ENCODE peak calls at places on chromosome 7, in ten cellular contexts. One of them, this sample, is unnamed.

GRCh38 chr7:23369100-23369499 is 70.0 kb downstream of the MALSU1 start:
- DNase-seq in AG04450: no peak
- DNase-seq in CD4-positive, alpha-beta T cell: no peak
- DNase-seq in RWPE1: no peak
- DNase-seq in lower lobe of right lung: no peak
- DNase-seq in ovary: no peak
- DNase-seq in GM23338: no peak
- DNase-seq in left ventricle myocardium inferior: no peak
- DNase-seq in OCI-LY7: peak; percentile 46
- DNase-seq in neuronal stem cell: no peak
- DNase-seq in this sample: no peak

GRCh38 chr7:154863766-154864530 is 139.0 kb downstream of the PAXIP1 start:
- DNase-seq in AG04450: no peak
- DNase-seq in CD4-positive, alpha-beta T cell: no peak
- DNase-seq in RWPE1: no peak
- DNase-seq in lower lobe of right lung: no peak
- DNase-seq in ovary: no peak
- DNase-seq in GM23338: no peak
- DNase-seq in left ventricle myocardium inferior: no peak
- DNase-seq in OCI-LY7: no peak
- DNase-seq in neuronal stem cell: no peak
- DNase-seq in this sample: no peak

GRCh38 chr7:21169667-21170605 is 257.9 kb upstream of the SP4 start:
- DNase-seq in AG04450: no peak
- DNase-seq in CD4-positive, alpha-beta T cell: no peak
- DNase-seq in RWPE1: peak; percentile 72
- DNase-seq in lower lobe of right lung: no peak
- DNase-seq in ovary: no peak
- DNase-seq in GM23338: peak; percentile 95
- DNase-seq in left ventricle myocardium inferior: no peak
- DNase-seq in OCI-LY7: no peak
- DNase-seq in neuronal stem cell: peak; percentile 86
- DNase-seq in this sample: no peak

GRCh38 chr7:13908667-13909382 is 80.6 kb downstream of the ETV1 start:
- DNase-seq in AG04450: no peak
- DNase-seq in CD4-positive, alpha-beta T cell: no peak
- DNase-seq in RWPE1: no peak
- DNase-seq in lower lobe of right lung: no peak
- DNase-seq in ovary: no peak
- DNase-seq in GM23338: no peak
- DNase-seq in left ventricle myocardium inferior: no peak
- DNase-seq in OCI-LY7: no peak
- DNase-seq in neuronal stem cell: peak; percentile 20
- DNase-seq in this sample: no peak

GRCh38 chr7:54788664-54789063 is 29.7 kb upstream of the SEC61G start:
- DNase-seq in AG04450: peak; percentile 81
- DNase-seq in CD4-positive, alpha-beta T cell: no peak
- DNase-seq in RWPE1: peak; percentile 92
- DNase-seq in lower lobe of right lung: no peak
- DNase-seq in ovary: peak; percentile 38
- DNase-seq in GM23338: peak; percentile 81
- DNase-seq in left ventricle myocardium inferior: no peak
- DNase-seq in OCI-LY7: no peak
- DNase-seq in neuronal stem cell: peak; percentile 48
- DNase-seq in this sample: peak; percentile 1

GRCh38 chr7:33698692-33699128 is 206.6 kb upstream of the BMPER start:
- DNase-seq in AG04450: no peak
- DNase-seq in CD4-positive, alpha-beta T cell: no peak
- DNase-seq in RWPE1: no peak
- DNase-seq in lower lobe of right lung: no peak
- DNase-seq in ovary: no peak
- DNase-seq in GM23338: no peak
- DNase-seq in left ventricle myocardium inferior: no peak
- DNase-seq in OCI-LY7: no peak
- DNase-seq in neuronal stem cell: no peak
- DNase-seq in this sample: no peak

GRCh38 chr7:7772385-7772784 is 54.0 kb upstream of the RPA3 start:
- DNase-seq in AG04450: no peak
- DNase-seq in CD4-positive, alpha-beta T cell: no peak
- DNase-seq in RWPE1: peak; percentile 77
- DNase-seq in lower lobe of right lung: no peak
- DNase-seq in ovary: no peak
- DNase-seq in GM23338: no peak
- DNase-seq in left ventricle myocardium inferior: no peak
- DNase-seq in OCI-LY7: peak; percentile 50
- DNase-seq in neuronal stem cell: no peak
- DNase-seq in this sample: no peak

GRCh38 chr7:23247101-23247601 is 576 bp downstream of the GPNMB start:
- DNase-seq in AG04450: no peak
- DNase-seq in CD4-positive, alpha-beta T cell: no peak
- DNase-seq in RWPE1: no peak
- DNase-seq in lower lobe of right lung: no peak
- DNase-seq in ovary: no peak
- DNase-seq in GM23338: peak; percentile 28
- DNase-seq in left ventricle myocardium inferior: no peak
- DNase-seq in OCI-LY7: no peak
- DNase-seq in neuronal stem cell: no peak
- DNase-seq in this sample: no peak

GRCh38 chr7:20407585-20408466 is 77.1 kb downstream of the ITGB8 start:
- DNase-seq in AG04450: no peak
- DNase-seq in CD4-positive, alpha-beta T cell: no peak
- DNase-seq in RWPE1: peak; percentile 71
- DNase-seq in lower lobe of right lung: peak; percentile 69
- DNase-seq in ovary: peak; percentile 59
- DNase-seq in GM23338: no peak
- DNase-seq in left ventricle myocardium inferior: peak; percentile 80
- DNase-seq in OCI-LY7: no peak
- DNase-seq in neuronal stem cell: no peak
- DNase-seq in this sample: no peak

GRCh38 chr7:28207486-28208158 is 27.0 kb upstream of the JAZF1 start:
- DNase-seq in AG04450: no peak
- DNase-seq in CD4-positive, alpha-beta T cell: no peak
- DNase-seq in RWPE1: peak; percentile 56
- DNase-seq in lower lobe of right lung: no peak
- DNase-seq in ovary: no peak
- DNase-seq in GM23338: no peak
- DNase-seq in left ventricle myocardium inferior: no peak
- DNase-seq in OCI-LY7: peak; percentile 39
- DNase-seq in neuronal stem cell: no peak
- DNase-seq in this sample: no peak

GRCh38 chr7:28200598-28200997 is 20.0 kb upstream of the JAZF1 start:
- DNase-seq in AG04450: no peak
- DNase-seq in CD4-positive, alpha-beta T cell: no peak
- DNase-seq in RWPE1: no peak
- DNase-seq in lower lobe of right lung: no peak
- DNase-seq in ovary: no peak
- DNase-seq in GM23338: no peak
- DNase-seq in left ventricle myocardium inferior: no peak
- DNase-seq in OCI-LY7: peak; percentile 25
- DNase-seq in neuronal stem cell: no peak
- DNase-seq in this sample: no peak

GRCh38 chr7:28205505-28205904 is 24.9 kb upstream of the JAZF1 start:
- DNase-seq in AG04450: no peak
- DNase-seq in CD4-positive, alpha-beta T cell: no peak
- DNase-seq in RWPE1: no peak
- DNase-seq in lower lobe of right lung: no peak
- DNase-seq in ovary: no peak
- DNase-seq in GM23338: peak; percentile 54
- DNase-seq in left ventricle myocardium inferior: no peak
- DNase-seq in OCI-LY7: no peak
- DNase-seq in neuronal stem cell: no peak
- DNase-seq in this sample: no peak

GRCh38 chr7:28203498-28204240 is 23.1 kb upstream of the JAZF1 start:
- DNase-seq in AG04450: no peak
- DNase-seq in CD4-positive, alpha-beta T cell: no peak
- DNase-seq in RWPE1: no peak
- DNase-seq in lower lobe of right lung: no peak
- DNase-seq in ovary: no peak
- DNase-seq in GM23338: no peak
- DNase-seq in left ventricle myocardium inferior: no peak
- DNase-seq in OCI-LY7: no peak
- DNase-seq in neuronal stem cell: no peak
- DNase-seq in this sample: no peak

GRCh38 chr7:28202222-28202621 is 21.6 kb upstream of the JAZF1 start:
- DNase-seq in AG04450: no peak
- DNase-seq in CD4-positive, alpha-beta T cell: no peak
- DNase-seq in RWPE1: no peak
- DNase-seq in lower lobe of right lung: no peak
- DNase-seq in ovary: no peak
- DNase-seq in GM23338: no peak
- DNase-seq in left ventricle myocardium inferior: no peak
- DNase-seq in OCI-LY7: no peak
- DNase-seq in neuronal stem cell: no peak
- DNase-seq in this sample: no peak
- H3K27ac ChIP-seq in AG04450: no peak overlapping the region
- H3K27ac ChIP-seq in CD4-positive, alpha-beta T cell: no peak overlapping the region
- H3K27ac ChIP-seq in RWPE1: no peak overlapping the region
- H3K27ac ChIP-seq in lower lobe of right lung: no peak overlapping the region
- H3K27ac ChIP-seq in ovary: no peak overlapping the region
- H3K27ac ChIP-seq in GM23338: no peak overlapping the region
- H3K27ac ChIP-seq in left ventricle myocardium inferior: no peak overlapping the region
- H3K27ac ChIP-seq in OCI-LY7: no peak overlapping the region
- H3K27ac ChIP-seq in neuronal stem cell: no peak overlapping the region
- H3K27ac ChIP-seq in this sample: no peak overlapping the region

DNA sequence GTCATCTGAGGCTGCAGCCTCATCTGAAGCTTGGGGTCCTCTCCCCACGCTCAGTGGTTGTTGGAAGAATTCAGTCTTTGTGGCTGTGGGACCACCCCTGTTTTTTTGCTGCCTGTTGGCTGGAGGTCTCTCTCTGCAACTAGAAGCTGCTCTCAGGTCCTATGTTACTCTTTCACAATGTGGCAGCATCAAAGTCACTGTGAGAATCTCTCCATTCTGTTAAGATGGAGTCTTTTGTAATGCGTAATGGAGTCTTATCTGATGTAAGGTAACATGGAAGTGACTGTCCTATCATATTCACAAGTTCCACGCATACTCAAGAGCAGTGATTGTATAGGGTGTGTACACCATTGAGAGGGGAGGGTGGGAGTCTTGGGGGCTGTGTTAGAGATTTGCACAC is 24.9 kb downstream of the TSPAN13 start:
- DNase-seq in AG04450: no peak
- DNase-seq in CD4-positive, alpha-beta T cell: no peak
- DNase-seq in RWPE1: no peak
- DNase-seq in lower lobe of right lung: no peak
- DNase-seq in ovary: no peak
- DNase-seq in GM23338: peak; percentile 51
- DNase-seq in left ventricle myocardium inferior: no peak
- DNase-seq in OCI-LY7: no peak
- DNase-seq in neuronal stem cell: no peak
- DNase-seq in this sample: no peak
- H3K27ac ChIP-seq in AG04450: no peak overlapping the region
- H3K27ac ChIP-seq in CD4-positive, alpha-beta T cell: no peak overlapping the region
- H3K27ac ChIP-seq in RWPE1: no peak overlapping the region
- H3K27ac ChIP-seq in lower lobe of right lung: no peak overlapping the region
- H3K27ac ChIP-seq in ovary: no peak overlapping the region
- H3K27ac ChIP-seq in GM23338: peak overlapping the region; percentile 51
- H3K27ac ChIP-seq in left ventricle myocardium inferior: no peak overlapping the region
- H3K27ac ChIP-seq in OCI-LY7: no peak overlapping the region
- H3K27ac ChIP-seq in neuronal stem cell: no peak overlapping the region
- H3K27ac ChIP-seq in this sample: no peak overlapping the region

GRCh38 chr7:128359939-128360338 is 1.6 kb downstream of the PRRT4 start:
- DNase-seq in AG04450: no peak
- DNase-seq in CD4-positive, alpha-beta T cell: no peak
- DNase-seq in RWPE1: no peak
- DNase-seq in lower lobe of right lung: no peak
- DNase-seq in ovary: no peak
- DNase-seq in GM23338: no peak
- DNase-seq in left ventricle myocardium inferior: no peak
- DNase-seq in OCI-LY7: no peak
- DNase-seq in neuronal stem cell: no peak
- DNase-seq in this sample: no peak

GRCh38 chr7:128358233-128358632 is 3.3 kb downstream of the PRRT4 start:
- DNase-seq in AG04450: no peak
- DNase-seq in CD4-positive, alpha-beta T cell: no peak
- DNase-seq in RWPE1: no peak
- DNase-seq in lower lobe of right lung: no peak
- DNase-seq in ovary: no peak
- DNase-seq in GM23338: no peak
- DNase-seq in left ventricle myocardium inferior: no peak
- DNase-seq in OCI-LY7: no peak
- DNase-seq in neuronal stem cell: no peak
- DNase-seq in this sample: no peak

GRCh38 chr7:128356546-128357365 is 4.7 kb downstream of the PRRT4 start:
- DNase-seq in AG04450: no peak
- DNase-seq in CD4-positive, alpha-beta T cell: no peak
- DNase-seq in RWPE1: no peak
- DNase-seq in lower lobe of right lung: no peak
- DNase-seq in ovary: no peak
- DNase-seq in GM23338: no peak
- DNase-seq in left ventricle myocardium inferior: no peak
- DNase-seq in OCI-LY7: no peak
- DNase-seq in neuronal stem cell: no peak
- DNase-seq in this sample: no peak

GRCh38 chr7:128359336-128359735 is 2.2 kb downstream of the PRRT4 start:
- DNase-seq in AG04450: no peak
- DNase-seq in CD4-positive, alpha-beta T cell: no peak
- DNase-seq in RWPE1: no peak
- DNase-seq in lower lobe of right lung: no peak
- DNase-seq in ovary: no peak
- DNase-seq in GM23338: no peak
- DNase-seq in left ventricle myocardium inferior: no peak
- DNase-seq in OCI-LY7: no peak
- DNase-seq in neuronal stem cell: no peak
- DNase-seq in this sample: no peak

DNA sequence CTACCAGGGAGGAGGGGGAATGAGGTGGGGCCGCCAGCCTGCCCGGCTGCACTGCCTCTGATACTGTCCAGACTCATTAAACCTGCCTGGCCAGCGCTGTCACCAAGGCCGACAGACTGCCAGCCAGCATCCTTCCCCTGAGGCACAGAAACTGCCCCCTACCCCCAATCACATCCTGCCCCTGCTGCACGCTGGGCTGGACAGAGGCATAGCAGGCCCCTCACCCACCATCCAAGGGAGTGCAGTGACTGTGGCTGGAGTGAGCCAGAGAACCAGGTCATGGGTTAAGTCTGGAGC is 4.2 kb downstream of the PRRT4 start:
- DNase-seq in AG04450: no peak
- DNase-seq in CD4-positive, alpha-beta T cell: no peak
- DNase-seq in RWPE1: no peak
- DNase-seq in lower lobe of right lung: no peak
- DNase-seq in ovary: no peak
- DNase-seq in GM23338: no peak
- DNase-seq in left ventricle myocardium inferior: no peak
- DNase-seq in OCI-LY7: no peak
- DNase-seq in neuronal stem cell: no peak
- DNase-seq in this sample: no peak
- H3K27ac ChIP-seq in AG04450: no peak overlapping the region
- H3K27ac ChIP-seq in CD4-positive, alpha-beta T cell: no peak overlapping the region
- H3K27ac ChIP-seq in RWPE1: peak overlapping the region; percentile 7
- H3K27ac ChIP-seq in lower lobe of right lung: no peak overlapping the region
- H3K27ac ChIP-seq in ovary: no peak overlapping the region
- H3K27ac ChIP-seq in GM23338: no peak overlapping the region
- H3K27ac ChIP-seq in left ventricle myocardium inferior: no peak overlapping the region
- H3K27ac ChIP-seq in OCI-LY7: no peak overlapping the region
- H3K27ac ChIP-seq in neuronal stem cell: no peak overlapping the region
- H3K27ac ChIP-seq in this sample: no peak overlapping the region

DNA sequence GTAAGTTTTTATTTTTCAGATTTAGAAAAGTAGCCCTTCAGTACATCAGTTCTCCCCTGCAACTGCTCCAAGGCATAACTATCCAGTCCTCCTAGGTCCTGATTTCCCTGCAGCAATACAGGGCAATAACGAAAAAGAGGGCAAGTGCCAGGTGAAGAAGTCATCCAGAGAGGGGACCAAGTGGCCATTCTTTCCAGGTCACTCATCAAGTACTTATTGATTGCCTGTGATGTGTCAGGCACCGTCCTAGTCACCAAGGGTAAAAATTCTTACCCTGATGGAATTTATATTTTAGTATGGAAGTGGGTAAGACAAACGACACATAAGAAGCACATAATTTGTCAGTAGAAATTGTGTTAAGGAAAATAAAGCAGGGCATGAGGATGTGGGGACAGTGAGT is 67.1 kb upstream of the GSDME start:
- DNase-seq in AG04450: no peak
- DNase-seq in CD4-positive, alpha-beta T cell: no peak
- DNase-seq in RWPE1: no peak
- DNase-seq in lower lobe of right lung: no peak
- DNase-seq in ovary: no peak
- DNase-seq in GM23338: no peak
- DNase-seq in left ventricle myocardium inferior: no peak
- DNase-seq in OCI-LY7: no peak
- DNase-seq in neuronal stem cell: no peak
- DNase-seq in this sample: no peak
- H3K27ac ChIP-seq in AG04450: no peak overlapping the region
- H3K27ac ChIP-seq in CD4-positive, alpha-beta T cell: no peak overlapping the region
- H3K27ac ChIP-seq in RWPE1: peak overlapping the region; percentile 69
- H3K27ac ChIP-seq in lower lobe of right lung: no peak overlapping the region
- H3K27ac ChIP-seq in ovary: no peak overlapping the region
- H3K27ac ChIP-seq in GM23338: no peak overlapping the region
- H3K27ac ChIP-seq in left ventricle myocardium inferior: peak overlapping the region; percentile 41
- H3K27ac ChIP-seq in OCI-LY7: peak overlapping the region; percentile 98
- H3K27ac ChIP-seq in neuronal stem cell: no peak overlapping the region
- H3K27ac ChIP-seq in this sample: peak overlapping the region; percentile 13

This sample was measured in caudate nucleus.